ENCODE peak calls at places on chromosomes 7 and 10, in four cellular contexts. E is IMR-90, Z is osteoblast, M is mammary epithelial cell. Y is an unnamed sample. For H4K20me1 and H3K9me3, the result is how much of the 10 kb centered on the place peaks cover.

GRCh38 chr10:69895759-69896158 is 94.1 kb downstream of the COL13A1 start:
- DNase-seq in M (peak), E (peak), Z (peak), Y (no peak)

GRCh38 chr10:26696786-26697162 is 727 bp upstream of the PDSS1 start:
- DNase-seq in M (peak), E (peak), Z (no peak), Y (peak)

GRCh38 chr7:70457477-70458194 is 674.3 kb upstream of the GALNT17 start:
- DNase-seq in E (no peak), M (no peak), Z (no peak), Y (no peak)

GRCh38 chr10:31320598-31321211 is 1.7 kb downstream of the ZEB1 start:
- DNase-seq in M (peak), Z (peak), E (peak), Y (no peak)

GRCh38 chr7:37112882-37113281 is 335.8 kb downstream of the ELMO1 start:
- DNase-seq in E (no peak), Z (no peak), M (peak), Y (no peak)

GRCh38 chr7:36217211-36217960 is 64.3 kb downstream of the EEPD1 start:
- DNase-seq in Z (no peak), E (no peak), M (no peak), Y (no peak)

GRCh38 chr7:92461027-92462003 is 14.0 kb downstream of the GATAD1 start:
- DNase-seq in Z (peak), M (peak), E (peak), Y (no peak)

GRCh38 chr7:105641236-105641810 is 60.0 kb upstream of the EFCAB10 start:
- DNase-seq in M (no peak), Z (no peak), E (no peak), Y (no peak)

GRCh38 chr7:129825554-129826267 is 127.0 kb downstream of the UBE2H start:
- DNase-seq in M (peak), Z (peak), E (peak), Y (no peak)

GRCh38 chr10:95321554-95322301 is 30.9 kb upstream of the PDLIM1 start:
- DNase-seq in M (no peak), Z (no peak), E (no peak), Y (no peak)

GRCh38 chr10:123607386-123607785 is 58.8 kb upstream of the GPR26 start:
- DNase-seq in M (no peak), E (no peak), Z (no peak), Y (no peak)
- H4K20me1 ChIP-seq in M (under half), E (under half), Z (under half), Y (under half)

DNA sequence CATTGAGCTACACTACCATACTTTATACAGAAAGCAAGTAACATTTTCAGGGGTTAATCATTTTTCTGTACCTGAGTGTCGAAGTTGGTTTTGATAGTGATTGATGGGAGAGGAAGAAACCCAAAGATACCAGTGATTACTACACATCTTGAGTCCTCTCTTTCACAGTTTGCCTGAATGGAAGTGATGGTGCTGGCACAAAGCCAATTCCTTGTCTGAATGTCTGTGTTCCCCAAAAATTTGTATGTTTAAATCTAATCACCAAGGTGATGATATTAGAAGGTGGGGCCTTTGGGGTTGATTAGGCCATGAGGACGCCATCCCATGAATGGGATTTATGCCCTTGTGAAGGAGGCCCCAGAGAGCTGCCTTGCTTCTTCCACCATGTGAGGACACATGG is 696.9 kb upstream of the ANKRD30A start:
- DNase-seq in M (no peak), Z (no peak), E (no peak), Y (no peak)
- H3K9me3 ChIP-seq in M (under half), Z (under half), E (under half), Y (under half)

GRCh38 chr10:5092375-5092774 is 1.8 kb upstream of the AKR1C3 start:
- DNase-seq in M (no peak), E (no peak), Z (no peak), Y (no peak)

GRCh38 chr10:5090551-5090950 is 3.7 kb upstream of the AKR1C3 start:
- DNase-seq in M (peak), Z (no peak), E (no peak), Y (no peak)

GRCh38 chr10:5091196-5091595 is 3.0 kb upstream of the AKR1C3 start:
- DNase-seq in Z (no peak), M (no peak), E (no peak), Y (no peak)

GRCh38 chr10:5088703-5089261 is 5.4 kb upstream of the AKR1C3 start:
- DNase-seq in M (no peak), E (no peak), Z (no peak), Y (no peak)

DNA sequence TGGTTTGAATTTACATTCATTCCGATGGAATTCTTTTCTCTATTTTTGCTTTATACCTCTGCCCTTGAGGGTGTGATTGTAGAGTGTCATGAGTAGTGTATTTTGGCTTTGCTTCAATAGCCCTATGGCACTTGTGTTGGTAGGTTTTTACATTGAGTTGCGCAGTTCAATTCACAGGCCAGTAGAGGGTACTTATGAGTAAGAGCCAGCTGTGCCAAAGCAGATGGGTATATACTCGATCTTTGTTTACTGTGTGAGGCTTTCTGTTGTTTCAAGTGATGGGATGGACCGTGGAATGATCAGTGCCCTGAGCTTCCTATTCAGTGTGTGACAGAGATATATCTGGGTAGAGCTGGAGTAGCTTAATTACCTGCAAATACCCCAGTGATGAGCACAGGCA is 4.3 kb upstream of the AKR1C3 start:
- DNase-seq in Z (no peak), E (peak), M (peak), Y (peak)
- H2AFZ ChIP-seq in Z (peak), E (no peak), M (peak), Y (no peak)

DNA sequence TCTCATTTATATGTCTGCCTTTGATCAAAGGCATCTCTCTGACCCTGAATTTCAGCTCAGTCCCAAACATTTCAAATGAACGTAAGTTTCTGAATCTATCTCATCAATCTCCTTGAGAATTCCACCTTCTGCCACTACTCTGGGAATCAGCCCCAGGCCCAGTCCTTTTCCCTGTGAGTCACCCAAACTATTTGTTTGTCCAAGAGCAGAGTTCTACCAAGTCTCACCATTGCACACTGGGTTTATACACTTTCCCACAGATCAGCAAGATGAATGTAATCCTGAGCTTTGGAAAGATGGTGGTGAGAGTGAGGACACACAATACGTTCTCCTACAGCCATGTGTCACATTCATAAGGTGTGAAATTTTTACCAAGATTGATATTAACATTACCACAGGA is 251.3 kb upstream of the VWC2 start:
- DNase-seq in E (no peak), Z (no peak), M (no peak), Y (no peak)
- H4K20me1 ChIP-seq in E (under half), Z (under half), M (under half), Y (under half)

GRCh38 chr10:42513921-42514320 is 124.4 kb downstream of the ZNF33B start:
- DNase-seq in E (no peak), M (no peak), Z (no peak), Y (no peak)
- H3K9me3 ChIP-seq in E (under half), M (under half), Z (under half), Y (under half)

GRCh38 chr7:5532520-5533335 is 109.1 kb upstream of the TNRC18 start:
- DNase-seq in E (no peak), M (no peak), Z (peak), Y (no peak)
- H2AFZ ChIP-seq in E (peak), M (no peak), Z (no peak), Y (peak)

GRCh38 chr7:130943336-130943901 is 209.4 kb upstream of the KLF14 start:
- DNase-seq in E (peak), Z (peak), M (peak), Y (no peak)
- H4K20me1 ChIP-seq in E (under half), Z (under half), M (under half), Y (under half)

GRCh38 chr7:138245216-138245615 is 169.0 kb downstream of the AKR1D1 start:
- DNase-seq in E (no peak), Z (no peak), M (no peak), Y (no peak)

GRCh38 chr7:138245682-138246081 is 169.4 kb downstream of the AKR1D1 start:
- DNase-seq in E (no peak), M (no peak), Z (no peak), Y (no peak)

GRCh38 chr7:138243430-138243829 is 167.2 kb downstream of the AKR1D1 start:
- DNase-seq in E (no peak), M (no peak), Z (no peak), Y (no peak)

GRCh38 chr7:138246391-138246790 is 170.1 kb downstream of the AKR1D1 start:
- DNase-seq in M (no peak), Z (no peak), E (no peak), Y (no peak)

DNA sequence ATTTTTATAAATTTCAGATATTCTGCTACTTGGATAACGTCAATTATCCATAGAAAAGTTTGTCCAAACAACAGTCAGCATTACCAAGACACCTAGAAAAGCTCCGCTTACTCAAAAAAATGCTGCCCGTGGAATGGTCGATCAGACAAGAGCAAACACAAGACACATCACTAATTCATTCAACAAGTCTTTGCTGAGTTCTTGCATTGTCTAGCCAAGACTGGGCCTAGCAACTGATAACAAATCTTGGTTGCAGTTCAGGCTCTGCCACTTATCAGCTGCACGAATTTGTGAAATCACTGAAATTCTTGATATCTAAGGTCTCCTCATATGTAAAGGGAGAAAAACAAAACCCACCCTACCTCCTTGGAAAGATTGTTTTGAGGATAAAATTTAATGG is 168.3 kb downstream of the AKR1D1 start:
- DNase-seq in M (no peak), Z (no peak), E (no peak), Y (no peak)
- H3K9me3 ChIP-seq in M (under half), Z (under half), E (under half), Y (under half)

GRCh38 chr10:29586509-29586908 is 48.3 kb downstream of the SVIL start:
- DNase-seq in Z (no peak), M (no peak), E (no peak), Y (no peak)

GRCh38 chr10:29579455-29579970 is 55.3 kb downstream of the SVIL start:
- DNase-seq in Z (no peak), M (no peak), E (no peak), Y (no peak)

GRCh38 chr10:29585488-29585976 is 49.2 kb downstream of the SVIL start:
- DNase-seq in M (no peak), E (peak), Z (no peak), Y (no peak)

GRCh38 chr10:29584436-29584835 is 50.3 kb downstream of the SVIL start:
- DNase-seq in M (no peak), Z (no peak), E (no peak), Y (no peak)

DNA sequence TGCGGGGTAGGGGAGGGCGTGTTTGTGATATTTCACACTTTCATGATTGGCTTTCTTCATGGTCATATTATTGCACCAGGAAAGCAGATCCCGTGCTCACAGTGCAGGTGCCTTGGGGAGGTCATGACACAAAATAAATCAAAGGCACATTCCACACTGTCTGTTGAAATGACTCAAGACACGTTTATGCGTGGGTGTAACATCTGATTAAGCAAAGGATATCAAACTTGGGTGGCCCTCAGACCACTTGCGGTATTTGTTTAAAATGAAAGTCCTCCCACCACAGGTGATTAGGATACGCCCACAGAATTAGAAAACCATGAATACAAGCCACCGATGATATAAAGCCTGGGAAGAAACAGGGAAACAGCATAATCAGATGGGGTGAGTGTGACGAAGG is 51.1 kb downstream of the SVIL start:
- DNase-seq in M (no peak), E (peak), Z (peak), Y (no peak)
- H2AFZ ChIP-seq in M (no peak), E (no peak), Z (no peak), Y (no peak)

DNA sequence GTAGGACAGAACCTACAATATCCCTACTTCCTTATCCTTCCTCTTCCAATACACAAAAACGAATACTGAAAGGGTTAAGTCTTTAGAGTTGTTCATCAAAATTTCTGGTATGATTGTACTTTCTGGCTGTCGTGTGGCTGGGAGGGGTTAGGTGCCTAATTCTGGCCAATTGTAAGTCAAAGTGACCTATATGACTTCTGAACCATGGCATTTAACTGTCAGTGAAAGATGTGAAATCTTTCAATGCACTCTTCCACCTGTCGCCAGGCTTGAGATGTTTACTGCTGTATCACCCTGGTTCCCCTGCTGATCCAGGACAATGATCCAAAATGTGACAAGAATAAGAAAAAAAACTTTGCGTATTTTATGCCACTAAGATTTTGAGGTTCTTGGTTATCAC is 20.8 kb downstream of the EPC1 start:
- DNase-seq in M (no peak), E (no peak), Z (no peak), Y (no peak)
- H4K20me1 ChIP-seq in M (under half), E (half or more), Z (half or more), Y (under half)

Y was measured in keratinocyte.